ENCODE peak calls at places on chromosomes 13 and 19, in four cellular contexts. I is GM12878, C is H1, T is HepG2. O is an unnamed sample.

GRCh38 chr13:39452412-39452811 is 150.6 kb downstream of the LHFPL6 start:
- DNase-seq in I (no peak), T (no peak), C (no peak), O (no peak)

GRCh38 chr13:94712287-94712811 is at the start of gene SOX21:
- DNase-seq in T (no peak), I (no peak), C (peak; percentile 80), O (no peak)

GRCh38 chr13:29059837-29060236 is 239.7 kb downstream of the MTUS2 start:
- DNase-seq in C (no peak), T (no peak), I (no peak), O (no peak)

GRCh38 chr19:15701757-15702589 is 25.9 kb upstream of the OR10H2 start:
- DNase-seq in C (no peak), T (peak; percentile 76), I (no peak), O (no peak)

GRCh38 chr13:67259208-67259607 is 29.1 kb upstream of the PCDH9 start:
- DNase-seq in I (no peak), C (no peak), T (no peak), O (no peak)

GRCh38 chr13:41694902-41695301 is 237.6 kb downstream of the RGCC start:
- DNase-seq in I (peak; percentile 7), T (no peak), C (no peak), O (no peak)

GRCh38 chr13:36275190-36276002 is 22.2 kb downstream of the CCDC169 start:
- DNase-seq in I (no peak), C (no peak), T (peak; percentile 50), O (peak; percentile 20)

GRCh38 chr19:28456264-28456663 is 756.7 kb downstream of the UQCRFS1 start:
- DNase-seq in I (no peak), T (no peak), C (no peak), O (no peak)

GRCh38 chr13:80717834-80718233 is 376.9 kb upstream of the SPRY2 start:
- DNase-seq in I (no peak), C (no peak), T (no peak), O (no peak)

GRCh38 chr19:16470911-16471811 is 609 bp downstream of the EPS15L1 start:
- DNase-seq in I (no peak), C (peak; percentile 62), T (no peak), O (no peak)

GRCh38 chr13:75178436-75178835 is 303.5 kb downstream of the TBC1D4 start:
- DNase-seq in C (no peak), T (no peak), I (no peak), O (no peak)

GRCh38 chr19:46537136-46538097 is 41.8 kb upstream of the PNMA8B start:
- DNase-seq in T (no peak), I (no peak), C (peak; percentile 93), O (no peak)

GRCh38 chr19:47142779-47143178 is 12.1 kb downstream of the SAE1 start:
- DNase-seq in I (no peak), T (no peak), C (no peak), O (no peak)

GRCh38 chr13:27953671-27954405 is 15.3 kb downstream of the CDX2 start:
- DNase-seq in I (no peak), C (peak; percentile 95), T (peak; percentile 19), O (no peak)

DNA sequence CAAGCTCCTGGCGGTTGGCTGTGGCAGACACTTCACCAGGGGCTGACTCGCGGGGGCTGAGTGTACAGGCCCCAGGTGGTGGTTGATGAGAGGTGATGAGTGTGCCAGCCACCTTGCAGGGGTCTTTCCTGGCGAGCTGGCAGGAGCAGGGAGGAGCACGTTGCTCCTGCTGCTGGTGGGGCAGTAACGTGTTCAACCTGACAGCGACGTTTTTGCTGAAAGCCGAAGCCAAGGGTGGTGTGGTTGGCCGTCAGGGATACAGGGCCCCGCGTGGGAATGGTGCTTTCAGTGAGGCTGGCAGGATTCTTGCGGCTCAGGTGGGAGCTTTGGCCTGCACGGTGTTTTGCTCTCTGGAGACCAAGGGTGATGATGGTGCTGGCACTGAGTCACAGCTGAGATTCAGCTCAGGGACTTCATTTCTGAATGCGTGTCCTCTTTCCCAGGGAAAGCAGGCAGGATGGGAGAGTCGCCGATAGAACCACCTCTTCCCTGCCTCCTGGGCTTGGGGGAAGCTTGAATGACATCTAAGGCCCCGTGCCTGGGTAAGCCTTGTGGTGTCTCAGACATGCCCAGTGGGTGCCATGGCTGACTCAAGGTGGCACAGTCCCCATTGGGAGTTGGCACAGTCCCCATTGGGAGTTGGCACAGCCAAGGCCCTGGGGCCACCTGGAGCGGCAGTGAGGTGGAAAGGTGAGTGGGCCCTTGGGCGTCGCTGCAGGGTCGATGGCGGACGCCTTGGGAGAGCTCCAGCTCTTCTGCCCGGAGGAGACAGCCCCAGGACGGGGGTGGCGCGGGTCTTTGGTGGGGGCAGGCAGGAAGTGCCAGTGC is 8.8 kb downstream of the DAZAP1 start:
- DNase-seq in C (no peak), I (no peak), T (no peak), O (no peak)
- H3K4me1 ChIP-seq in C (peaks cover 16% of the 10 kb centered on the region), I (peaks cover 29% of the 10 kb centered on the region), T (peaks cover 60% of the 10 kb centered on the region), O (peaks cover 34% of the 10 kb centered on the region)

GRCh38 chr19:30672926-30673325 is 300.7 kb downstream of the ZNF536 start:
- DNase-seq in T (no peak), C (no peak), I (no peak), O (no peak)

GRCh38 chr19:30671622-30672051 is 299.5 kb downstream of the ZNF536 start:
- DNase-seq in T (no peak), C (no peak), I (no peak), O (no peak)

GRCh38 chr19:30675086-30675485 is 302.9 kb downstream of the ZNF536 start:
- DNase-seq in C (no peak), I (no peak), T (peak; percentile 6), O (no peak)

GRCh38 chr19:30674656-30675055 is 302.5 kb downstream of the ZNF536 start:
- DNase-seq in C (no peak), I (no peak), T (no peak), O (no peak)

GRCh38 chr19:30673336-30673735 is 301.2 kb downstream of the ZNF536 start:
- DNase-seq in T (no peak), C (no peak), I (no peak), O (no peak)
- TF ChIP-seq SUZ12 in T (no peak), C (no peak), I (no peak), O (no peak)

GRCh38 chr13:23377603-23378002 is 55.9 kb downstream of the SACS start:
- DNase-seq in T (no peak), I (no peak), C (no peak), O (no peak)
- H3K4me1 ChIP-seq in T (peaks cover 27% of the 10 kb centered on the region), I (peaks cover 34% of the 10 kb centered on the region), C (peaks cover 5% of the 10 kb centered on the region), O (peaks cover 2% of the 10 kb centered on the region)

GRCh38 chr19:13908674-13909073 is 2.7 kb downstream of the CC2D1A start:
- DNase-seq in I (no peak), T (no peak), C (no peak), O (no peak)
- TF ChIP-seq SUZ12 in I (no peak), T (no peak), C (no peak), O (no peak)

GRCh38 chr13:23628250-23628649 is 58.0 kb downstream of the TNFRSF19 start:
- DNase-seq in I (no peak), C (no peak), T (no peak), O (no peak)

GRCh38 chr13:23631676-23632622 is 61.7 kb downstream of the TNFRSF19 start:
- DNase-seq in T (peak; percentile 52), I (no peak), C (no peak), O (no peak)

GRCh38 chr13:23628765-23629565 is 58.8 kb downstream of the TNFRSF19 start:
- DNase-seq in C (no peak), I (no peak), T (no peak), O (no peak)

GRCh38 chr13:23630349-23631093 is 60.3 kb downstream of the TNFRSF19 start:
- DNase-seq in I (no peak), T (peak; percentile 86), C (no peak), O (no peak)

GRCh38 chr13:23629566-23630272 is 59.5 kb downstream of the TNFRSF19 start:
- DNase-seq in T (peak; percentile 93), I (no peak), C (no peak), O (no peak)
- H3K4me1 ChIP-seq in T (peaks cover 88% of the 10 kb centered on the region), I (no peaks in the 10 kb centered on the region), C (no peaks in the 10 kb centered on the region), O (peaks cover 4% of the 10 kb centered on the region)

O was measured in NT2/D1.